ENCODE peak calls at places on chromosomes 12 and 14, in five cellular contexts. T is thoracic aorta, A is mucosa of descending colon, E is Karpas-422, C is NCI-H226. K is an unnamed sample.

GRCh38 chr14:81132492-81132891 is 88.3 kb downstream of the GTF2A1 start:
- DNase-seq in T (no peak), A (no peak), E (no peak), C (no peak), K (no peak)

GRCh38 chr12:100295764-100296555 is 29.0 kb downstream of the SCYL2 start:
- DNase-seq in T (no peak), A (no peak), E (no peak), C (no peak), K (no peak)

GRCh38 chr14:103031956-103032355 is 25.4 kb downstream of the CDC42BPB start:
- DNase-seq in T (no peak), A (no peak), E (peak), C (peak), K (no peak)

GRCh38 chr12:15698377-15698867 is 90.8 kb downstream of the EPS8 start:
- DNase-seq in T (no peak), A (no peak), E (no peak), C (peak), K (peak)

GRCh38 chr14:99230271-99231141 is 41.5 kb downstream of the BCL11B start:
- DNase-seq in T (no peak), A (no peak), E (no peak), C (no peak), K (no peak)

GRCh38 chr12:57177354-57177753 is 29.9 kb upstream of the LRP1-AS start:
- DNase-seq in T (no peak), A (peak), E (no peak), C (no peak), K (no peak)

GRCh38 chr14:24150061-24150460 is 2.8 kb downstream of the RNF31 start:
- DNase-seq in T (no peak), A (no peak), E (no peak), C (no peak), K (no peak)

GRCh38 chr12:46774011-46774633 is 51.7 kb downstream of the SLC38A4 start:
- DNase-seq in T (no peak), A (no peak), E (no peak), C (no peak), K (no peak)

GRCh38 chr12:98002887-98003493 is 512.4 kb upstream of the TMPO start:
- DNase-seq in T (no peak), A (no peak), E (peak), C (no peak), K (no peak)